ENCODE peak calls at places on chromosomes 13 and 19, in five cellular contexts. G is suprapubic skin, E is A673, Q is ovary, A is brain microvascular endothelial cell. M is an unnamed sample. For H3K36me3, the result is how much of the 10 kb centered on the place peaks cover.

GRCh38 chr13:50276550-50276949 is 261.3 kb downstream of the KCNRG start:
- DNase-seq in A (no peak), G (no peak), E (no peak), Q (no peak), M (no peak)

GRCh38 chr19:6743071-6743470 is 3.6 kb downstream of the TRIP10 start:
- DNase-seq in E (no peak), A (no peak), Q (no peak), G (no peak), M (no peak)

GRCh38 chr19:3844596-3844995 is 24.2 kb downstream of the ZFR2 start:
- DNase-seq in Q (no peak), E (no peak), G (no peak), A (no peak), M (no peak)

GRCh38 chr13:36244073-36244472 is 29.7 kb upstream of the SOHLH2 start:
- DNase-seq in Q (no peak), E (no peak), G (no peak), A (no peak), M (no peak)

GRCh38 chr13:111359237-111359915 is 38.9 kb downstream of the TEX29 start:
- DNase-seq in G (no peak), E (no peak), A (no peak), Q (no peak), M (no peak)

GRCh38 chr13:91889641-91890040 is 491.2 kb downstream of the GPC5 start:
- DNase-seq in E (no peak), G (no peak), Q (no peak), A (no peak), M (no peak)

GRCh38 chr13:51330741-51331140 is 8.8 kb upstream of the SERPINE3 start:
- DNase-seq in E (no peak), G (no peak), A (peak), Q (no peak), M (no peak)

GRCh38 chr19:41175825-41176734 is 16.9 kb upstream of the CYP2S1 start:
- DNase-seq in G (peak), Q (no peak), E (peak), A (peak), M (peak)

GRCh38 chr13:103299079-103299478 is 232.9 kb upstream of the SLC10A2 start:
- DNase-seq in Q (no peak), A (no peak), G (no peak), E (no peak), M (no peak)

GRCh38 chr13:113964251-113964995 is 9.5 kb downstream of the C13orf46 start:
- DNase-seq in Q (no peak), G (peak), E (no peak), A (no peak), M (peak)

GRCh38 chr19:1401138-1401888 is at the start of gene GAMT:
- DNase-seq in Q (no peak), A (no peak), E (peak), G (no peak), M (peak)

GRCh38 chr13:70353096-70353495 is 244.8 kb upstream of the KLHL1 start:
- DNase-seq in G (no peak), A (no peak), E (no peak), Q (no peak), M (no peak)

GRCh38 chr13:21557995-21558394 is 46.0 kb downstream of the MICU2 start:
- DNase-seq in G (no peak), E (peak), A (peak), Q (no peak), M (no peak)

GRCh38 chr19:39307233-39307821 is 11.1 kb downstream of the IFNL1 start:
- DNase-seq in A (no peak), E (peak), G (peak), Q (no peak), M (no peak)

GRCh38 chr19:49878744-49879070 is 1.2 kb downstream of the TBC1D17 start:
- DNase-seq in Q (peak), G (no peak), A (no peak), E (no peak), M (no peak)
- H3K27ac ChIP-seq in Q (peak), G (peak), A (no peak), E (peak), M (peak)

GRCh38 chr19:49684251-49684982 is 5.0 kb upstream of the ADM5 start:
- DNase-seq in A (no peak), E (peak), Q (no peak), G (no peak), M (no peak)
- H3K36me3 ChIP-seq in A (under half), E (half or more), Q (under half), G (half or more), M (under half)

GRCh38 chr19:47719047-47719885 is 6.0 kb downstream of the EHD2 start:
- DNase-seq in A (peak), E (peak), G (peak), Q (peak), M (no peak)

GRCh38 chr19:47725759-47726401 is 12.7 kb downstream of the EHD2 start:
- DNase-seq in G (no peak), Q (no peak), A (no peak), E (no peak), M (no peak)

GRCh38 chr19:47726467-47726866 is 13.2 kb downstream of the EHD2 start:
- DNase-seq in E (no peak), G (no peak), A (no peak), Q (no peak), M (no peak)

GRCh38 chr19:47720669-47721068 is 7.4 kb downstream of the EHD2 start:
- DNase-seq in A (no peak), Q (no peak), G (no peak), E (no peak), M (no peak)

DNA sequence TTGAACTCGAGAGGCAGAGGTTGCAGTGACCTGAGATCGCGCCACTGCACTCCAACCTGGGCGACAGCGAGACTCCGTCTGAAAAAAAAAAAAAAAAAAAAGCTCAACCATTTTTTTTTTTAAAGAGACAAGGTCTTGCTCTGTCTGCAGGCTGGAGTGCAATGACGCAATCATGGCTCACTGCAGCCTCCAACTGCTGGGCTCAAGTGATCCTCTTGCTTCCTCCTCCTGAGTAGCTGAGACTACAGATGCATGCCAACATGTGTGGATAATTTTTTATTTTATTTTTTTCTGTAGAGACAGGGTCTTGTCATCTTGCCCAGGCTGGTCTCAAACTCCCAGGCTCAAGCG is 10.3 kb downstream of the EHD2 start:
- DNase-seq in G (no peak), Q (peak), A (peak), E (peak), M (no peak)
- H3K4me3 ChIP-seq in G (peak), Q (peak), A (peak), E (peak), M (no peak)

DNA sequence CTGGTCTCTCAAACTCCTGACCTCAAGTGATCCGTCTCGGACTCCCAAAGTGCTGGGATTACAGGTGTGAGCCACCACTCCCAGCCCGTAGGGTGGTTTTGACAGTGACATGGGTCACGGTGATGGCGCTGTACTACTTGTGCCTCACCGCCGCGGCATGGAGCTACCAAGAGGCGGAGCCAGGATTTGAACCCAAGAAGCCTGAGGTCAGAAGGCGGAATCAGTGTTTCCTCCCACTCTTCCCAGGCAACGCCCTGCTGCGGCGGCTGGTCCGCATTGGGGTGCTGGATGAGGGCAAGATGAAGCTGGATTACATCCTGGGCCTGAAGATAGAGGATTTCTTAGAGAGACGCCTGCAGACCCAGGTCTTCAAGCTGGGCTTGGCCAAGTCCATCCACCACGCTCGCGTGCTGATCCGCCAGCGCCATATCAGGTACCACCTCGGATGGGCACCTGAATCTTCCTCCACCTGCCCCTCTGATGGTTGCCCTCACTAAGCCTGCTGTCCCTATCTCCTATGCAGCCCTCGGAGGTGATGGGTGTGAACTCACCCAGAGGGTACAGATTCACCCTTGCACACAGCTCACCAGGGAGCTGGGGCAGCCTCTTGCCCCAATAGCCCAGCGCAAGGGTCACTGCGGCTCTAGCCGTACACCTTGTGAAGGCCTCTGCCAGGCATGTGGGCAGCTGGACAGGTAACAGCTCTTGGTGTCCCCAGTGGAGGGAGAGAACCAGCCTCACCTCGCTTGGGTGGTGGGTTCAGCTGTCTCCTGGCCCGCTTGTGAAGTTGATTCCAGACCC is 5.6 kb downstream of the RPS9 start:
- DNase-seq in A (no peak), E (no peak), G (no peak), Q (no peak), M (no peak)
- H3K27ac ChIP-seq in A (no peak), E (peak), G (no peak), Q (peak), M (no peak)

GRCh38 chr19:328025-328505 is 16.5 kb downstream of the MIER2 start:
- DNase-seq in Q (no peak), G (no peak), E (no peak), A (no peak), M (no peak)
- H3K36me3 ChIP-seq in Q (under half), G (half or more), E (half or more), A (half or more), M (half or more)

GRCh38 chr19:47132522-47132852 is 1.9 kb downstream of the SAE1 start:
- DNase-seq in A (no peak), E (no peak), Q (no peak), G (no peak), M (no peak)
- H3K4me3 ChIP-seq in A (no peak), E (peak), Q (no peak), G (no peak), M (no peak)

DNA sequence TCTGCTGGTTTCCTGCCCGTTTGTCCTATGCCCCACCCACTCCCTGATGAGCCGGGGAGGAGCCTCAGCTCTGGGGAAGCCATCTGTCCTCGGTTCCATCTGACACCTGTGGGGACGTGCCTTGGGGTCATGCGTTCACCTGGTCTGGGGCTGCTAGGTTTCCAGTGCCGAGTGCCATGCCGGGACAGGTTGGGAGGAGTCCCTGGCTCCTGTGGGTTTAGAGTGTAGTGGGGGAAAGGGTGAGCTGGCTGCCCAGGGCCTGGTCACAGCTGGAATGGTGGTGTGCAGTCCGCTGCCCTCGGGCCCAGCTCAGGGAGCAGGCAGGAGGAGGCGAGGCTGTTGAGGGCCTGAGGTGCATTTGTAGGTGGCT is 2.5 kb downstream of the KDM4B start:
- DNase-seq in Q (peak), E (peak), A (no peak), G (peak), M (no peak)
- H3K27ac ChIP-seq in Q (no peak), E (no peak), A (no peak), G (peak), M (peak)